ENCODE peak calls at places on chromosomes 3 and 15, in four cellular contexts. S, Q, O and W are unnamed samples.

GRCh38 chr15:61116830-61117229 is 112.3 kb downstream of the RORA start:
- DNase-seq in S (no peak), Q (no peak), O (no peak), W (no peak)

GRCh38 chr3:112464264-112464663 is 35.0 kb downstream of the BTLA start:
- DNase-seq in S (no peak), Q (no peak), O (no peak), W (no peak)

GRCh38 chr15:62847900-62848489 is 194.6 kb upstream of the TPM1 start:
- DNase-seq in S (peak; percentile 82), Q (peak; percentile 54), O (peak; percentile 44), W (no peak)

GRCh38 chr15:48170981-48171380 is 7.1 kb downstream of the MYEF2 start:
- DNase-seq in S (no peak), Q (no peak), O (peak; percentile 11), W (no peak)

GRCh38 chr15:50181983-50182232 is at the start of gene SLC27A2:
- DNase-seq in S (peak; percentile 89), Q (peak; percentile 4), O (no peak), W (no peak)

GRCh38 chr3:61985020-61985419 is 388.3 kb downstream of the FEZF2 start:
- DNase-seq in S (no peak), Q (peak; percentile 82), O (no peak), W (no peak)

GRCh38 chr15:29272219-29272618 is 2.6 kb upstream of the NSMCE3 start:
- DNase-seq in S (no peak), Q (no peak), O (no peak), W (no peak)

GRCh38 chr15:27506752-27507151 is 535.8 kb downstream of the GABRG3 start:
- DNase-seq in S (no peak), Q (no peak), O (no peak), W (no peak)

GRCh38 chr3:111081008-111081545 is 9.5 kb downstream of the NECTIN3 start:
- DNase-seq in S (no peak), Q (peak; percentile 51), O (no peak), W (no peak)

GRCh38 chr15:56582785-56583184 is 117.8 kb upstream of the MNS1 start:
- DNase-seq in S (no peak), Q (peak; percentile 2), O (no peak), W (no peak)

GRCh38 chr3:147843331-147843730 is 434.2 kb downstream of the ZIC1 start:
- DNase-seq in S (no peak), Q (peak; percentile 1), O (no peak), W (no peak)

GRCh38 chr3:52685285-52685704 is 418 bp downstream of the PBRM1 start:
- DNase-seq in S (peak; percentile 90), Q (no peak), O (peak; percentile 78), W (no peak)

GRCh38 chr3:70342149-70342548 is 29.7 kb upstream of the MDFIC2 start:
- DNase-seq in S (no peak), Q (no peak), O (no peak), W (no peak)

GRCh38 chr15:36332301-36332700 is 247.1 kb upstream of the CDIN1 start:
- DNase-seq in S (no peak), Q (peak; percentile 57), O (no peak), W (no peak)

GRCh38 chr3:95277614-95278013 is 1214.8 kb downstream of the NSUN3 start:
- DNase-seq in S (no peak), Q (no peak), O (no peak), W (no peak)

GRCh38 chr3:100500320-100500880 is 8.0 kb downstream of the TMEM45A start:
- DNase-seq in S (no peak), Q (no peak), O (no peak), W (no peak)

GRCh38 chr3:190101320-190102117 is 19.2 kb downstream of the P3H2 start:
- DNase-seq in S (no peak), Q (peak; percentile 83), O (no peak), W (no peak)

GRCh38 chr3:18188491-18188890 is 236.6 kb downstream of the SATB1 start:
- DNase-seq in S (no peak), Q (no peak), O (no peak), W (no peak)

GRCh38 chr3:133301194-133301593 is 98.7 kb upstream of the BFSP2 start:
- DNase-seq in S (no peak), Q (peak; percentile 96), O (no peak), W (no peak)

GRCh38 chr3:108178676-108179075 is 43.5 kb downstream of the IFT57 start:
- DNase-seq in S (no peak), Q (peak; percentile 66), O (no peak), W (no peak)

GRCh38 chr3:4848176-4848575 is 131.1 kb upstream of the BHLHE40 start:
- DNase-seq in S (no peak), Q (no peak), O (no peak), W (no peak)

GRCh38 chr3:99877180-99877579 is 59.5 kb downstream of the CMSS1 start:
- DNase-seq in S (no peak), Q (no peak), O (no peak), W (no peak)

GRCh38 chr3:138686771-138687221 is 78.2 kb downstream of the FAIM start:
- DNase-seq in S (no peak), Q (peak; percentile 89), O (peak; percentile 89), W (no peak)

GRCh38 chr3:102301155-102301554 is 133.7 kb upstream of the ZPLD1 start:
- DNase-seq in S (no peak), Q (no peak), O (no peak), W (no peak)

GRCh38 chr15:88932271-88932874 is 19.2 kb upstream of the MFGE8 start:
- DNase-seq in S (no peak), Q (no peak), O (peak; percentile 81), W (no peak)

GRCh38 chr3:16094644-16095272 is 79.7 kb upstream of the GALNT15 start:
- DNase-seq in S (no peak), Q (no peak), O (no peak), W (no peak)

GRCh38 chr3:45026957-45027356 is 854 bp downstream of the CLEC3B start:
- DNase-seq in S (no peak), Q (peak; percentile 34), O (peak; percentile 4), W (no peak)

GRCh38 chr3:64345351-64345750 is 120.1 kb upstream of the PRICKLE2 start:
- DNase-seq in S (no peak), Q (peak; percentile 89), O (no peak), W (no peak)

GRCh38 chr3:49805367-49805782 is 2.3 kb downstream of the INKA1 start:
- DNase-seq in S (no peak), Q (peak; percentile 56), O (no peak), W (no peak)

GRCh38 chr3:100665230-100665629 is 44.1 kb upstream of the TFG start:
- DNase-seq in S (no peak), Q (no peak), O (no peak), W (no peak)

GRCh38 chr15:96066852-96067490 is 263.5 kb upstream of the NR2F2 start:
- DNase-seq in S (no peak), Q (no peak), O (no peak), W (no peak)

GRCh38 chr3:153130312-153130977 is 31.6 kb upstream of the RAP2B start:
- DNase-seq in S (no peak), Q (peak; percentile 82), O (no peak), W (no peak)

GRCh38 chr15:90022345-90022744 is 21.2 kb downstream of the ZNF710 start:
- DNase-seq in S (peak; percentile 33), Q (no peak), O (no peak), W (no peak)

GRCh38 chr15:90024406-90024805 is 23.3 kb downstream of the ZNF710 start:
- DNase-seq in S (peak; percentile 37), Q (no peak), O (no peak), W (no peak)

GRCh38 chr15:90025461-90026033 is 24.4 kb downstream of the ZNF710 start:
- DNase-seq in S (no peak), Q (no peak), O (no peak), W (no peak)

GRCh38 chr15:90021108-90021507 is 20.0 kb downstream of the ZNF710 start:
- DNase-seq in S (no peak), Q (no peak), O (no peak), W (no peak)

GRCh38 chr15:90022905-90023700 is 22.0 kb downstream of the ZNF710 start:
- DNase-seq in S (peak; percentile 35), Q (no peak), O (no peak), W (no peak)
- TF ChIP-seq CTCF in S (no peak), Q (no peak), O (no peak), W (peak; percentile 17)

DNA sequence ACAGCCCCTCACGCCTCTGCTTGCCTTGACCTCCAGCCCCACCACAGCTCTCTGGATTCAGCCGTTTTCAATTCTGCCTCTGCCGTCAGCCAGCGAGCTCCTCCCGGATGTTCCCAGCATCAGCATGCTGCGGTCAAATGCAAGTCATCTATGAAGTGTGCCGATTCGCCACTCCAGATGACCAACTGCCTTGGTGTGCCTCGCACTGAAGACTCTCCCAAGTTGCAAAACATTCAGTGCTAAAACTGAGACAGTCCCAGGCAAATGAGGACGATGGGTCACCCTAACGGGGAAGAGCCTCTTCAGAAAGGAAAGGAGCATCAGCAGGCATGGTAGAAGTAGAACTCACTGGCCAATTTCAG is 30.5 kb upstream of the RASA2 start:
- DNase-seq in S (no peak), Q (peak; percentile 84), O (no peak), W (no peak)
- H3K4me3 ChIP-seq in S (no peak overlapping the region), Q (no peak overlapping the region), O (no peak overlapping the region), W (no peak overlapping the region)

GRCh38 chr3:141291610-141292345 is 60.2 kb downstream of the PXYLP1 start:
- DNase-seq in S (no peak), Q (no peak), O (no peak), W (no peak)

GRCh38 chr3:141294300-141294699 is 62.7 kb downstream of the PXYLP1 start:
- DNase-seq in S (no peak), Q (no peak), O (no peak), W (no peak)

GRCh38 chr3:141289228-141289772 is 57.7 kb downstream of the PXYLP1 start:
- DNase-seq in S (no peak), Q (no peak), O (no peak), W (no peak)

GRCh38 chr3:141292346-141293058 is 60.9 kb downstream of the PXYLP1 start:
- DNase-seq in S (peak; percentile 60), Q (no peak), O (no peak), W (no peak)

DNA sequence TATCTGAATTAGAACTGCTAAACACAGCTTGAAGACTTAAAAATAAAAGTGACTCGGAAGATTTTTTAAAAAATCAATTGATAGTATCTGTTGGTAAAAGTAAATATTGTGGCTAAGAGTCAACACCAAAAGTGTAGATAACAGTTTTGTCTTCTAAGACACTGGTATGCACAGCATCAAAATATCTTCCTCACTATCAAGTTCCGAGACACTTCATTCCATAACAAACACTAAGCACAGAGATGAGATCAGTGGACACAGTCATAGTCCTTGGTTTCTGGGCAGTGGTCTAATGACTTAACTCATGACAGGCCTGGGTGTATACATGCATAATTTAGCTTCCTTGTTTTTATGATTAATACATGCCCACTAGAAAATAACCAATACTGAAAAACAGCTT is 63.2 kb downstream of the PXYLP1 start:
- DNase-seq in S (no peak), Q (peak; percentile 88), O (no peak), W (no peak)
- TF ChIP-seq POLR2A in S (no peak), Q (no peak), O (no peak), W (no peak)

GRCh38 chr15:68816795-68817303 is 3.8 kb downstream of the ANP32A start:
- DNase-seq in S (peak; percentile 73), Q (no peak), O (peak; percentile 70), W (no peak)
- TF ChIP-seq CTCF in S (no peak), Q (no peak), O (no peak), W (no peak)